ENCODE peak calls at places on chromosomes 6 and 20, in nine cellular contexts. H is RWPE1, V is GM13976, W is breast epithelium, N is tibial nerve, D is GM13977, T is MM.1S, U is psoas muscle, C is fibroblast of pulmonary artery. J is an unnamed sample.

GRCh38 chr20:49590163-49591017 is 22.5 kb upstream of the PTGIS start:
- DNase-seq in W (no peak), D (no peak), T (no peak), C (peak), V (no peak), N (no peak), H (no peak), U (no peak), J (no peak)

GRCh38 chr20:5844063-5844681 is 94.0 kb downstream of the SHLD1 start:
- DNase-seq in C (no peak), U (no peak), H (peak), V (peak), T (no peak), D (peak), W (no peak), N (no peak), J (peak)

GRCh38 chr6:67606905-67607828 is 1027.9 kb upstream of the ADGRB3 start:
- DNase-seq in V (no peak), U (no peak), H (no peak), D (no peak), W (no peak), T (no peak), C (peak), N (no peak), J (no peak)

GRCh38 chr6:92752114-92752513 is 667.2 kb downstream of the EPHA7 start:
- DNase-seq in D (no peak), W (no peak), N (no peak), H (no peak), V (no peak), C (no peak), T (no peak), U (no peak), J (no peak)

GRCh38 chr6:166382933-166383816 is at the start of gene MPC1:
- DNase-seq in C (peak), W (peak), H (peak), T (peak), N (peak), V (peak), D (peak), U (peak), J (peak)

GRCh38 chr20:3815703-3816315 is 4.5 kb upstream of the AP5S1 start:
- DNase-seq in V (no peak), H (no peak), T (no peak), D (no peak), C (no peak), W (no peak), N (no peak), U (no peak), J (no peak)

GRCh38 chr6:151291145-151292055 is 51.6 kb downstream of the AKAP12 start:
- DNase-seq in N (peak), W (no peak), V (no peak), D (no peak), T (no peak), C (peak), H (no peak), U (peak), J (no peak)

GRCh38 chr20:4605166-4605565 is 116.5 kb upstream of the PRND start:
- DNase-seq in T (no peak), C (no peak), W (no peak), U (no peak), V (no peak), H (no peak), N (no peak), D (no peak), J (no peak)

GRCh38 chr6:163823577-163823976 is 409.1 kb downstream of the QKI start:
- DNase-seq in W (no peak), C (no peak), H (no peak), D (no peak), U (no peak), V (no peak), T (no peak), N (no peak), J (no peak)

GRCh38 chr6:109252261-109253041 is 129.8 kb downstream of the CD164 start:
- DNase-seq in N (peak), D (no peak), U (no peak), T (no peak), C (no peak), V (peak), W (no peak), H (no peak), J (no peak)

GRCh38 chr6:159125977-159126376 is 43.2 kb upstream of the FNDC1 start:
- DNase-seq in N (no peak), H (no peak), D (no peak), T (no peak), C (no peak), W (no peak), U (peak), V (no peak), J (no peak)

GRCh38 chr6:126614642-126615504 is 275.0 kb downstream of the CENPW start:
- DNase-seq in C (no peak), T (peak), W (no peak), D (no peak), N (no peak), U (no peak), H (no peak), V (no peak), J (no peak)

GRCh38 chr6:137980777-137981176 is 113.7 kb downstream of the TNFAIP3 start:
- DNase-seq in U (no peak), D (no peak), V (no peak), N (no peak), W (no peak), C (no peak), H (no peak), T (no peak), J (no peak)

GRCh38 chr6:52245425-52245824 is 1.1 kb upstream of the IL17F start:
- DNase-seq in D (no peak), U (no peak), H (no peak), C (no peak), V (no peak), N (no peak), T (no peak), W (no peak), J (no peak)

GRCh38 chr20:10190456-10190855 is 28.2 kb upstream of the SNAP25 start:
- DNase-seq in C (no peak), D (no peak), V (no peak), H (no peak), W (no peak), N (no peak), U (no peak), T (no peak), J (no peak)

GRCh38 chr6:168919455-168920179 is 334.0 kb downstream of the THBS2 start:
- DNase-seq in T (no peak), N (no peak), C (no peak), W (no peak), V (no peak), U (no peak), H (no peak), D (no peak), J (no peak)

GRCh38 chr6:364609-365540 is 26.7 kb upstream of the IRF4 start:
- DNase-seq in H (no peak), D (peak), W (no peak), U (no peak), N (no peak), V (peak), C (no peak), T (no peak), J (peak)

GRCh38 chr6:149862901-149863595 is 1.1 kb downstream of the LRP11 start:
- DNase-seq in T (peak), C (peak), V (peak), W (peak), H (peak), U (peak), D (peak), N (peak), J (peak)

GRCh38 chr6:73798592-73798991 is 102.6 kb downstream of the CD109 start:
- DNase-seq in W (no peak), H (peak), N (peak), V (peak), T (no peak), D (peak), U (peak), C (peak), J (peak)

GRCh38 chr20:13758884-13759283 is 25.8 kb downstream of the ESF1 start:
- DNase-seq in H (no peak), U (no peak), W (no peak), N (no peak), V (no peak), D (no peak), T (peak), C (no peak), J (no peak)

GRCh38 chr6:43847741-43848630 is 78.0 kb downstream of the VEGFA start:
- DNase-seq in U (no peak), C (no peak), W (no peak), N (no peak), D (no peak), T (peak), V (no peak), H (no peak), J (no peak)

GRCh38 chr6:107244082-107244741 is 128.9 kb upstream of the BEND3 start:
- DNase-seq in V (no peak), T (peak), C (no peak), H (no peak), U (no peak), W (no peak), D (no peak), N (no peak), J (no peak)

GRCh38 chr6:105135056-105135455 is 44.8 kb downstream of the POPDC3 start:
- DNase-seq in N (no peak), T (no peak), C (peak), H (no peak), W (no peak), D (no peak), U (no peak), V (no peak), J (no peak)

GRCh38 chr6:84645000-84645399 is 119.4 kb downstream of the TBX18 start:
- DNase-seq in H (peak), U (no peak), V (no peak), D (no peak), W (no peak), C (peak), T (no peak), N (no peak), J (no peak)

GRCh38 chr6:31035862-31036497 is 25.7 kb downstream of the MUC22 start:
- DNase-seq in T (no peak), W (no peak), C (peak), N (no peak), H (no peak), D (no peak), U (no peak), V (no peak), J (no peak)

GRCh38 chr6:25787469-25787868 is 32.9 kb downstream of the SLC17A4 start:
- DNase-seq in T (no peak), U (no peak), D (no peak), V (no peak), C (no peak), H (no peak), W (no peak), N (no peak), J (no peak)

GRCh38 chr6:25789475-25789874 is 34.9 kb downstream of the SLC17A4 start:
- DNase-seq in D (no peak), V (no peak), N (no peak), H (no peak), U (no peak), T (no peak), C (no peak), W (no peak), J (no peak)

GRCh38 chr6:25792016-25792415 is 37.5 kb downstream of the SLC17A4 start:
- DNase-seq in C (no peak), H (no peak), N (no peak), U (no peak), V (no peak), W (no peak), T (no peak), D (no peak), J (no peak)

GRCh38 chr6:25793970-25794369 is 37.9 kb downstream of the SLC17A1 start:
- DNase-seq in V (no peak), H (no peak), D (no peak), U (no peak), T (no peak), W (no peak), C (peak), N (no peak), J (no peak)

DNA sequence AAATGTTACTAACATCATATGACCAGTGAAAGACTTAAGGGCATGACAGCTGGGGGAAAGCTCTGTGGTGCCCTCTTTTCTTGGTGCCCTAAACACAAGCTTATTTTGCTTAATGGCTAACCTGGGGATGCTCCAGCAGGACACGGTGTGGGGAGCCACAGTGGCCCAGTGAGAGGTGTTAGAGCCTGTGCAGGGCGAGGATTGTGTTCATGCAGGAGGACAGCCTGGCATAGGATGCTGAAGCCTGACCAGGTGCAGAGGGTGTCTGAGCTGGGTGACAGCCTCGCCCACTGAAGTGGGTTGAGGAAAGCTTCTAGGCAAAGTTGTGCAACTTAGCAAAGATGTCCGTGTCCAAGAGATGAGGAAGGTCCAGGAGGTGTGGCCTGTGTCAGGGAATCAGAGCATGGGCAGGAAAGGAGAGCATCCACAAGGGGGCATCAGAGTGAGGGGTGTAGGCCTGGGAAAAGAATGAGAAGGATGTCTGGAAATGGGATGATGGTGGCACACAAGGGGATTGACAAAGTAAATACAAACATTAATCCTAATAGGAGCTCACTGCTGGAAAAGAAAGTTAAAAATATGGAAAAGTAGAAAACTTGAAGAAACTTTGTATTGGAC is 33.9 kb downstream of the SLC17A4 start:
- DNase-seq in V (peak), H (peak), U (no peak), C (peak), N (peak), W (no peak), D (peak), T (peak), J (peak)
- TF ChIP-seq CTCF in V (peak), H (peak), U (peak), C (peak), N (no peak), W (peak), D (peak), T (peak), J (peak)

GRCh38 chr6:10256113-10256690 is 158.7 kb downstream of the TFAP2A start:
- DNase-seq in H (peak), N (no peak), T (peak), C (no peak), V (peak), D (peak), W (no peak), U (no peak), J (peak)
- TF ChIP-seq CTCF in H (no peak), N (peak), T (peak), C (peak), V (no peak), D (peak), W (peak), U (peak), J (peak)

GRCh38 chr20:43731469-43731868 is 4.7 kb upstream of the GTSF1L start:
- DNase-seq in W (no peak), H (no peak), C (peak), U (no peak), T (no peak), N (no peak), D (no peak), V (no peak), J (no peak)
- TF ChIP-seq CTCF in W (no peak), H (no peak), C (no peak), U (no peak), T (no peak), N (no peak), D (no peak), V (no peak), J (no peak)

GRCh38 chr20:7375905-7376304 is 564.4 kb downstream of the HAO1 start:
- DNase-seq in T (peak), C (peak), W (no peak), V (peak), N (no peak), H (peak), U (no peak), D (no peak), J (peak)
- TF ChIP-seq CTCF in T (peak), C (peak), W (no peak), V (no peak), N (peak), H (peak), U (peak), D (peak), J (peak)

DNA sequence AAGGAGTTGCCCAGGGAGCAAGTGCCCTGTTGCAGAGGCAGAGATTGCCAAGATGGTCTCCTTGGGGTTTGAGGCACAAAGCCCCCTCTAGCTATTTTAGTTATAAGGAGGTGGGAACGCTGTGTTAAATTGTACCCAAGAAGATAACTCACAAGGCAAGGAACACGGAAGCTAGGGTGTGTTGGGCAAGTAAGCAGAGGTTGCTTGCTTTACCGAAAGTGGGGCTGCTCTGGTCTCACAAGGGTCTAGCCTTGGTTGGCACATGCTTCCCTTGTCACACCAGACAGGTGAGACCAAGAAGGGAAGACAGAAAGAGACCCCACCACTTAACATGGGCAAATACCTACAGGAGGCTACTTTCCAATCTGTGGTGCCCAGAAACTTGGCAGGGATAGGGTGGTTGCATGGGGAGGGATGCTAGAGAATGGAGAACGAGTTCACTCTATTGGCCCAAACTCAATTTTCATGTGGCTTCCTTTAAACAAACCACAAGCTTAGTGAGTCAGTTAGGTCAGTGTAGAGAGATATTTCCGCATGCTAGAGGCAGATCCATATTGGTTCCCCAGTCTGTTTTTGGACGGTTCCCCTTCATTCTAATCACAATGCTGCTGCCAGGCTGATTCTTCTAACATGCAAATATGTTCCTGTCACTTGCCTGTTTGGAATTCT is 42.4 kb downstream of the PLAGL1 start:
- DNase-seq in W (no peak), U (no peak), T (no peak), V (no peak), D (no peak), H (no peak), C (peak), N (no peak), J (no peak)
- TF ChIP-seq CTCF in W (no peak), U (no peak), T (no peak), V (no peak), D (no peak), H (no peak), C (no peak), N (no peak), J (no peak)

GRCh38 chr6:79135973-79136470 is 58.0 kb upstream of the PHIP start:
- DNase-seq in W (no peak), N (no peak), D (no peak), U (no peak), V (no peak), T (no peak), C (no peak), H (no peak), J (no peak)

GRCh38 chr6:79137671-79138070 is 59.6 kb upstream of the PHIP start:
- DNase-seq in D (no peak), N (no peak), U (no peak), C (no peak), V (no peak), W (no peak), H (no peak), T (no peak), J (no peak)

GRCh38 chr6:79133173-79133572 is 55.1 kb upstream of the PHIP start:
- DNase-seq in V (no peak), W (no peak), N (no peak), T (no peak), C (no peak), H (no peak), D (no peak), U (no peak), J (no peak)

GRCh38 chr6:79138146-79138545 is 60.1 kb upstream of the PHIP start:
- DNase-seq in N (no peak), V (no peak), C (peak), W (no peak), D (no peak), H (no peak), T (no peak), U (no peak), J (no peak)

GRCh38 chr6:79134699-79135474 is 56.8 kb upstream of the PHIP start:
- DNase-seq in U (no peak), T (no peak), W (no peak), C (no peak), N (no peak), D (no peak), V (no peak), H (no peak), J (no peak)
- TF ChIP-seq CTCF in U (no peak), T (no peak), W (no peak), C (no peak), N (no peak), D (no peak), V (no peak), H (no peak), J (no peak)

GRCh38 chr6:89596484-89596883 is 42.1 kb downstream of the LYRM2 start:
- DNase-seq in C (no peak), N (no peak), W (no peak), V (no peak), T (no peak), H (no peak), D (no peak), U (no peak), J (no peak)

GRCh38 chr6:89599727-89600126 is 38.8 kb downstream of the LYRM2 start:
- DNase-seq in V (no peak), U (no peak), C (no peak), D (no peak), N (peak), W (no peak), H (no peak), T (no peak), J (no peak)

GRCh38 chr6:89597372-89597771 is 41.2 kb downstream of the LYRM2 start:
- DNase-seq in T (no peak), U (no peak), H (no peak), N (no peak), W (no peak), C (no peak), D (no peak), V (no peak), J (no peak)

GRCh38 chr6:89597988-89598387 is 40.6 kb downstream of the LYRM2 start:
- DNase-seq in T (no peak), V (no peak), H (peak), D (no peak), C (peak), N (peak), W (no peak), U (no peak), J (no peak)

GRCh38 chr6:89596056-89596455 is 42.5 kb downstream of the LYRM2 start:
- DNase-seq in T (peak), U (no peak), D (peak), H (no peak), C (no peak), N (no peak), W (no peak), V (peak), J (peak)
- TF ChIP-seq CTCF in T (no peak), U (no peak), D (no peak), H (no peak), C (no peak), N (no peak), W (no peak), V (no peak), J (no peak)

DNA sequence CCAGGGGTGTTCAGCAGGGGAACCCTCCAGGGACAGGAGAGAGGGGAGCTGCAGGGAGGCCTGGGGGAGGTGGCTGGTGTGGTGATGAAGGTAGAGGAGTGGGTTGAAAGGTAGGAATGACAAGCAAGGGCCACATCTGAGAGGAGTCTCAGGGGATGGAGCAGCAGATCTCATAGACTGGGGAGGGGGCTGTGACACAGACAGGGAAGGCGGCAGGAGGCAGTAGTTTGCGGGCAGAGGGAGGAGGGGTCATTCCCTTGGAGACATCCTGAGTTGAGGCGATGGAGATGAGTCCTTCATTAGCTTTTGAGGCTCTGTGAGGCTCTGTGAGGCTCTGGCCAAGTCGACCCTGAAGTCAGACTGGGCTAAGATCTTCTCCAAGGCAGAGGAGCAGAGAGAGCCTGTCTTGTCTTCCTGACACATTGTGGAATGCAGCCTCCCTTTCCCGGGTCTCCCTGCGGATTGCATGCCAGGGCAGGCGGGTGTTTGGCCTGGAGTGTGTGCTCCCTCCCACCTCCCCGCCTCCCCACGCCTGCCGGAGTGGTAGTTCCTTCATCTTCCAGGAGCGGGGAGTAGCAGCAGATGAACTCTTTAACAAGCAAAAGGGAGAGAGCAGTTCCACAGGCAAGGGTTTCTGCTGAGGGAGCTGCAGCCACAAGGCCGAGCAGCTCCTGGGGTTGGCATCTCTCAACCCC is 34.3 kb upstream of the MLN start:
- DNase-seq in U (no peak), C (peak), D (no peak), H (peak), V (no peak), W (no peak), N (no peak), T (no peak), J (no peak)
- TF ChIP-seq CTCF in U (no peak), C (no peak), D (no peak), H (no peak), V (no peak), W (no peak), N (no peak), T (no peak), J (no peak)

J was measured in GM10248.